ENCODE peak calls at places on chromosomes 16 and 17, in five cellular contexts. One of them, this sample, is unnamed.

GRCh38 chr17:62614142-62614541 is 13.3 kb upstream of the MRC2 start:
- DNase-seq in CD8-positive, alpha-beta memory T cell: no peak
- DNase-seq in NCI-H1105 treated with DMSO at 0.1 percent for 48 hours: no peak
- DNase-seq in aorta: no peak
- DNase-seq in lung: no peak
- DNase-seq in this sample: no peak

GRCh38 chr17:77154187-77154586 is 13.4 kb downstream of the SEC14L1 start:
- DNase-seq in CD8-positive, alpha-beta memory T cell: no peak
- DNase-seq in NCI-H1105 treated with DMSO at 0.1 percent for 48 hours: no peak
- DNase-seq in aorta: no peak
- DNase-seq in lung: no peak
- DNase-seq in this sample: no peak

GRCh38 chr17:78010759-78011158 is 52.3 kb downstream of the TNRC6C start:
- DNase-seq in CD8-positive, alpha-beta memory T cell: no peak
- DNase-seq in NCI-H1105 treated with DMSO at 0.1 percent for 48 hours: no peak
- DNase-seq in aorta: no peak
- DNase-seq in lung: no peak
- DNase-seq in this sample: no peak

GRCh38 chr16:75306102-75306762 is 54.8 kb upstream of the BCAR1 start:
- DNase-seq in CD8-positive, alpha-beta memory T cell: no peak
- DNase-seq in NCI-H1105 treated with DMSO at 0.1 percent for 48 hours: no peak
- DNase-seq in aorta: no peak
- DNase-seq in lung: no peak
- DNase-seq in this sample: no peak

GRCh38 chr17:78174870-78175642 is 6.7 kb downstream of the SYNGR2 start:
- DNase-seq in CD8-positive, alpha-beta memory T cell: no peak
- DNase-seq in NCI-H1105 treated with DMSO at 0.1 percent for 48 hours: no peak
- DNase-seq in aorta: no peak
- DNase-seq in lung: no peak
- DNase-seq in this sample: no peak

GRCh38 chr16:75038036-75038959 is 39.5 kb downstream of the ZNRF1 start:
- DNase-seq in CD8-positive, alpha-beta memory T cell: no peak
- DNase-seq in NCI-H1105 treated with DMSO at 0.1 percent for 48 hours: no peak
- DNase-seq in aorta: no peak
- DNase-seq in lung: no peak
- DNase-seq in this sample: no peak

GRCh38 chr17:77882481-77883212 is 75.9 kb upstream of the TNRC6C start:
- DNase-seq in CD8-positive, alpha-beta memory T cell: peak; percentile 84
- DNase-seq in NCI-H1105 treated with DMSO at 0.1 percent for 48 hours: no peak
- DNase-seq in aorta: peak; percentile 84
- DNase-seq in lung: no peak
- DNase-seq in this sample: no peak

GRCh38 chr17:80320496-80320895 is 59.8 kb downstream of the RNF213 start:
- DNase-seq in CD8-positive, alpha-beta memory T cell: no peak
- DNase-seq in NCI-H1105 treated with DMSO at 0.1 percent for 48 hours: no peak
- DNase-seq in aorta: no peak
- DNase-seq in lung: no peak
- DNase-seq in this sample: no peak

GRCh38 chr16:87819282-87819681 is 50.0 kb downstream of the SLC7A5 start:
- DNase-seq in CD8-positive, alpha-beta memory T cell: no peak
- DNase-seq in NCI-H1105 treated with DMSO at 0.1 percent for 48 hours: no peak
- DNase-seq in aorta: no peak
- DNase-seq in lung: no peak
- DNase-seq in this sample: no peak

GRCh38 chr16:86041205-86041604 is 142.2 kb downstream of the IRF8 start:
- DNase-seq in CD8-positive, alpha-beta memory T cell: no peak
- DNase-seq in NCI-H1105 treated with DMSO at 0.1 percent for 48 hours: no peak
- DNase-seq in aorta: no peak
- DNase-seq in lung: no peak
- DNase-seq in this sample: no peak

GRCh38 chr16:73145166-73145565 is 97.2 kb upstream of the ZFHX3 start:
- DNase-seq in CD8-positive, alpha-beta memory T cell: no peak
- DNase-seq in NCI-H1105 treated with DMSO at 0.1 percent for 48 hours: no peak
- DNase-seq in aorta: no peak
- DNase-seq in lung: no peak
- DNase-seq in this sample: no peak

GRCh38 chr16:87794485-87795078 is 28.8 kb upstream of the KLHDC4 start:
- DNase-seq in CD8-positive, alpha-beta memory T cell: no peak
- DNase-seq in NCI-H1105 treated with DMSO at 0.1 percent for 48 hours: no peak
- DNase-seq in aorta: no peak
- DNase-seq in lung: no peak
- DNase-seq in this sample: no peak

GRCh38 chr16:4882261-4882632 is 35.0 kb downstream of the UBN1 start:
- DNase-seq in CD8-positive, alpha-beta memory T cell: no peak
- DNase-seq in NCI-H1105 treated with DMSO at 0.1 percent for 48 hours: no peak
- DNase-seq in aorta: no peak
- DNase-seq in lung: no peak
- DNase-seq in this sample: no peak

GRCh38 chr16:88938933-88939813 is 37.8 kb downstream of the CBFA2T3 start:
- DNase-seq in CD8-positive, alpha-beta memory T cell: no peak
- DNase-seq in NCI-H1105 treated with DMSO at 0.1 percent for 48 hours: no peak
- DNase-seq in aorta: no peak
- DNase-seq in lung: no peak
- DNase-seq in this sample: no peak

GRCh38 chr16:7722761-7723160 is 390.1 kb downstream of the RBFOX1 start:
- DNase-seq in CD8-positive, alpha-beta memory T cell: no peak
- DNase-seq in NCI-H1105 treated with DMSO at 0.1 percent for 48 hours: no peak
- DNase-seq in aorta: no peak
- DNase-seq in lung: no peak
- DNase-seq in this sample: no peak

GRCh38 chr17:56598471-56598870 is 5.0 kb downstream of the NOG start:
- DNase-seq in CD8-positive, alpha-beta memory T cell: no peak
- DNase-seq in NCI-H1105 treated with DMSO at 0.1 percent for 48 hours: no peak
- DNase-seq in aorta: no peak
- DNase-seq in lung: no peak
- DNase-seq in this sample: no peak

GRCh38 chr17:27218719-27219488 is 75.0 kb upstream of the WSB1 start:
- DNase-seq in CD8-positive, alpha-beta memory T cell: no peak
- DNase-seq in NCI-H1105 treated with DMSO at 0.1 percent for 48 hours: no peak
- DNase-seq in aorta: no peak
- DNase-seq in lung: no peak
- DNase-seq in this sample: no peak

GRCh38 chr17:58487589-58488427 is at the start of gene HSF5:
- DNase-seq in CD8-positive, alpha-beta memory T cell: peak; percentile 56
- DNase-seq in NCI-H1105 treated with DMSO at 0.1 percent for 48 hours: no peak
- DNase-seq in aorta: peak; percentile 65
- DNase-seq in lung: no peak
- DNase-seq in this sample: no peak

GRCh38 chr16:50274771-50275415 is 8.5 kb downstream of the ADCY7 start:
- DNase-seq in CD8-positive, alpha-beta memory T cell: no peak
- DNase-seq in NCI-H1105 treated with DMSO at 0.1 percent for 48 hours: no peak
- DNase-seq in aorta: no peak
- DNase-seq in lung: no peak
- DNase-seq in this sample: no peak

GRCh38 chr17:35684046-35684802 is 47.2 kb upstream of the RASL10B start:
- DNase-seq in CD8-positive, alpha-beta memory T cell: no peak
- DNase-seq in NCI-H1105 treated with DMSO at 0.1 percent for 48 hours: no peak
- DNase-seq in aorta: no peak
- DNase-seq in lung: no peak
- DNase-seq in this sample: no peak

GRCh38 chr16:5595849-5596248 is 498.3 kb upstream of the EEF2KMT start:
- DNase-seq in CD8-positive, alpha-beta memory T cell: no peak
- DNase-seq in NCI-H1105 treated with DMSO at 0.1 percent for 48 hours: no peak
- DNase-seq in aorta: no peak
- DNase-seq in lung: no peak
- DNase-seq in this sample: no peak

GRCh38 chr16:27745348-27745747 is 195.4 kb downstream of the KATNIP start:
- DNase-seq in CD8-positive, alpha-beta memory T cell: no peak
- DNase-seq in NCI-H1105 treated with DMSO at 0.1 percent for 48 hours: no peak
- DNase-seq in aorta: no peak
- DNase-seq in lung: no peak
- DNase-seq in this sample: no peak